ENCODE peak calls at places on chromosomes 11 and 22, in nine cellular contexts. T, S, H, M, J, A, R, B and Q are unnamed samples.

GRCh38 chr11:68657021-68657780 is 27.1 kb upstream of the GAL start:
- DNase-seq in T (no peak), B (no peak), H (no peak), R (no peak), M (no peak), J (no peak), A (no peak), S (no peak), Q (no peak)

GRCh38 chr22:38112361-38112760 is 1.9 kb upstream of the BAIAP2L2 start:
- DNase-seq in H (no peak), M (no peak), A (no peak), B (no peak), T (no peak), J (no peak), R (no peak), S (no peak), Q (no peak)

GRCh38 chr11:43825217-43825816 is 55.3 kb upstream of the ALKBH3 start:
- DNase-seq in H (peak; percentile 14), B (peak; percentile 46), R (peak; percentile 5), S (no peak), M (no peak), T (no peak), A (peak; percentile 61), J (no peak), Q (no peak)

GRCh38 chr22:43893266-43893665 is 1.5 kb upstream of the PNPLA5 start:
- DNase-seq in T (no peak), B (no peak), S (no peak), H (no peak), R (no peak), M (no peak), A (no peak), J (no peak), Q (no peak)

GRCh38 chr11:56396047-56396446 is 16.4 kb upstream of the OR5AL1 start:
- DNase-seq in H (no peak), T (no peak), A (no peak), R (no peak), B (no peak), M (no peak), J (no peak), S (no peak), Q (no peak)

GRCh38 chr22:17235149-17235655 is 16.0 kb upstream of the ADA2 start:
- DNase-seq in H (no peak), S (peak; percentile 73), T (no peak), A (no peak), R (no peak), B (no peak), M (no peak), J (no peak), Q (no peak)

GRCh38 chr11:4095509-4096230 is 1.1 kb downstream of the RRM1 start:
- DNase-seq in T (no peak), S (no peak), A (peak; percentile 26), H (peak; percentile 11), B (peak; percentile 71), R (peak; percentile 15), M (no peak), J (no peak), Q (peak; percentile 14)

GRCh38 chr11:64128255-64129006 is 37.5 kb downstream of the MACROD1 start:
- DNase-seq in M (no peak), J (no peak), A (no peak), H (peak; percentile 55), S (no peak), R (no peak), T (no peak), B (no peak), Q (no peak)

GRCh38 chr22:17896552-17896951 is 122.3 kb upstream of the BID start:
- DNase-seq in H (no peak), S (peak; percentile 69), M (no peak), B (no peak), J (no peak), R (no peak), A (peak; percentile 25), T (no peak), Q (no peak)

GRCh38 chr11:34331329-34331728 is 26.5 kb downstream of the ABTB2 start:
- DNase-seq in H (peak; percentile 43), T (no peak), J (no peak), B (peak; percentile 76), A (no peak), M (no peak), R (peak; percentile 90), S (no peak), Q (no peak)

GRCh38 chr22:30881361-30882180 is 87.0 kb downstream of the MORC2 start:
- DNase-seq in B (no peak), T (no peak), H (no peak), R (no peak), S (no peak), A (no peak), J (no peak), M (no peak), Q (no peak)

GRCh38 chr11:455566-456147 is 5.6 kb downstream of the PTDSS2 start:
- DNase-seq in R (no peak), M (no peak), H (no peak), A (no peak), S (no peak), B (no peak), J (no peak), T (no peak), Q (no peak)

GRCh38 chr11:37595845-37596244 is 997.8 kb upstream of the RAG2 start:
- DNase-seq in T (no peak), H (no peak), R (no peak), B (no peak), S (no peak), A (no peak), J (no peak), M (no peak), Q (no peak)

GRCh38 chr11:128232588-128232987 is 354.8 kb downstream of the ETS1 start:
- DNase-seq in H (no peak), B (no peak), S (no peak), M (no peak), R (no peak), J (no peak), T (no peak), A (no peak), Q (no peak)

GRCh38 chr11:1179641-1180040 is 21.9 kb downstream of the MUC5AC start:
- DNase-seq in B (no peak), J (no peak), H (no peak), A (no peak), R (no peak), T (no peak), M (no peak), S (no peak), Q (no peak)

GRCh38 chr11:114166897-114167323 is 107.4 kb downstream of the ZBTB16 start:
- DNase-seq in H (no peak), T (no peak), R (peak; percentile 92), S (no peak), B (peak; percentile 95), M (no peak), J (no peak), A (peak; percentile 74), Q (peak; percentile 87)

GRCh38 chr11:117824571-117825537 is at the start of gene FXYD2:
- DNase-seq in B (peak; percentile 51), S (no peak), H (no peak), J (no peak), M (no peak), R (no peak), A (peak; percentile 24), T (no peak), Q (no peak)

GRCh38 chr11:111797145-111797581 is 31.0 kb upstream of the PPP2R1B start:
- DNase-seq in A (peak; percentile 58), S (no peak), T (no peak), M (no peak), B (peak; percentile 77), R (peak; percentile 96), H (no peak), J (no peak), Q (peak; percentile 42)

GRCh38 chr22:30837531-30837930 is 131.0 kb downstream of the MORC2 start:
- DNase-seq in M (no peak), S (no peak), A (no peak), J (no peak), T (peak; percentile 21), R (no peak), H (no peak), B (no peak), Q (no peak)

GRCh38 chr22:37709445-37709765 is 12.6 kb downstream of the TRIOBP start:
- DNase-seq in M (no peak), J (no peak), R (no peak), A (no peak), B (no peak), H (no peak), S (no peak), T (no peak), Q (no peak)

GRCh38 chr11:109914809-109915653 is 178.2 kb upstream of the ZC3H12C start:
- DNase-seq in A (peak; percentile 84), M (no peak), B (peak; percentile 61), H (no peak), T (no peak), R (no peak), S (no peak), J (no peak), Q (no peak)

GRCh38 chr11:44916797-44917196 is 33.9 kb downstream of the TP53I11 start:
- DNase-seq in A (no peak), S (no peak), T (no peak), M (no peak), J (no peak), R (no peak), H (no peak), B (no peak), Q (peak; percentile 75)

GRCh38 chr11:125431481-125431880 is 64.6 kb downstream of the FEZ1 start:
- DNase-seq in R (no peak), H (no peak), B (no peak), T (no peak), S (no peak), M (no peak), J (no peak), A (no peak), Q (no peak)

GRCh38 chr11:34501500-34501899 is 12.1 kb downstream of the ELF5 start:
- DNase-seq in S (no peak), M (no peak), B (peak; percentile 84), A (no peak), R (no peak), H (peak; percentile 52), J (no peak), T (no peak), Q (no peak)

GRCh38 chr11:58734681-58735490 is 3.1 kb upstream of the GLYAT start:
- DNase-seq in M (no peak), H (no peak), B (no peak), A (no peak), J (no peak), R (no peak), S (no peak), T (no peak), Q (peak; percentile 13)

GRCh38 chr11:100581318-100581717 is 105.8 kb upstream of the ARHGAP42 start:
- DNase-seq in B (no peak), H (no peak), T (no peak), S (no peak), M (no peak), J (no peak), R (no peak), A (no peak), Q (no peak)

GRCh38 chr11:4187055-4187988 is 92.7 kb downstream of the RRM1 start:
- DNase-seq in M (peak; percentile 66), H (peak; percentile 89), A (peak; percentile 84), T (peak; percentile 80), B (peak; percentile 79), R (peak; percentile 74), S (peak; percentile 98), J (peak; percentile 64), Q (peak; percentile 83)

GRCh38 chr22:44454113-44454769 is 43.8 kb downstream of the RTL6 start:
- DNase-seq in B (no peak), A (no peak), S (no peak), M (no peak), R (no peak), T (no peak), J (no peak), H (no peak), Q (no peak)

GRCh38 chr11:29448246-29448877 is 568.5 kb downstream of the KCNA4 start:
- DNase-seq in M (no peak), B (peak; percentile 20), T (no peak), H (peak; percentile 5), S (no peak), A (peak; percentile 66), J (no peak), R (no peak), Q (no peak)

GRCh38 chr11:114033572-114033971 is 25.9 kb upstream of the ZBTB16 start:
- DNase-seq in A (no peak), T (no peak), R (no peak), B (no peak), M (no peak), H (no peak), J (no peak), S (no peak), Q (no peak)